ENCODE peak calls at places on chromosomes 4 and X, in ten cellular contexts. G is lower lobe of right lung; N is IMR-90; E is upper lobe of left lung; K is foreskin fibroblast; R is cardiac fibroblast; Z is choroid plexus epithelial cell; I is stomach; B is CD8-positive, alpha-beta T cell; D is testis. V is an unnamed sample.

GRCh38 chr4:39429476-39430310 is 23.0 kb downstream of the KLB start:
- DNase-seq in G (no peak), N (no peak), E (no peak), K (no peak), R (no peak), Z (no peak), I (no peak), B (no peak), D (no peak), V (no peak)

GRCh38 chrX:130245441-130245840 is 23.3 kb downstream of the ZNF280C start:
- DNase-seq in G (no peak), N (peak; percentile 78), E (no peak), K (peak; percentile 50), R (peak; percentile 58), Z (peak; percentile 78), I (no peak), B (no peak), D (no peak), V (no peak)

GRCh38 chr4:157358439-157358838 is 137.9 kb downstream of the GRIA2 start:
- DNase-seq in G (no peak), N (no peak), E (no peak), K (no peak), R (no peak), Z (no peak), I (no peak), B (no peak), D (no peak), V (no peak)

GRCh38 chr4:158155656-158156356 is 17.0 kb downstream of the GASK1B start:
- DNase-seq in G (no peak), N (no peak), E (no peak), K (no peak), R (no peak), Z (no peak), I (no peak), B (no peak), D (no peak), V (no peak)

GRCh38 chrX:2474963-2475726 is 25.6 kb downstream of the DHRSX start:
- DNase-seq in G (peak; percentile 30), N (no peak), E (no peak), K (no peak), R (no peak), Z (no peak), I (no peak), B (no peak), D (peak; percentile 65), V (no peak)

GRCh38 chr4:552059-552458 is 24.0 kb downstream of the TMEM271 start:
- DNase-seq in G (no peak), N (no peak), E (no peak), K (no peak), R (no peak), Z (no peak), I (no peak), B (no peak), D (no peak), V (no peak)

GRCh38 chr4:38667005-38667771 is 3.2 kb downstream of the KLF3 start:
- DNase-seq in G (peak; percentile 64), N (peak; percentile 99), E (peak; percentile 92), K (peak; percentile 97), R (peak; percentile 99), Z (peak; percentile 99), I (peak; percentile 77), B (no peak), D (peak; percentile 93), V (peak; percentile 97)

GRCh38 chrX:17390325-17390992 is 15.5 kb downstream of the NHS start:
- DNase-seq in G (no peak), N (peak; percentile 69), E (no peak), K (peak; percentile 24), R (no peak), Z (peak; percentile 15), I (no peak), B (no peak), D (no peak), V (no peak)

GRCh38 chr4:14289708-14290107 is 662.2 kb upstream of the BOD1L1 start:
- DNase-seq in G (no peak), N (no peak), E (no peak), K (no peak), R (no peak), Z (peak; percentile 31), I (no peak), B (no peak), D (no peak), V (peak; percentile 1)
- TF ChIP-seq CTCF in G (no peak), N (no peak), E (no peak), K (no peak), R (no peak), Z (no peak), I (no peak), B (no peak), D (no peak), V (no peak)

GRCh38 chr4:74933562-74934015 is 673 bp downstream of the PARM1 start:
- DNase-seq in G (peak; percentile 49), N (no peak), E (peak; percentile 43), K (peak; percentile 21), R (no peak), Z (peak; percentile 2), I (peak; percentile 28), B (no peak), D (peak; percentile 52), V (no peak)

GRCh38 chr4:74932010-74932409 is 906 bp upstream of the PARM1 start:
- DNase-seq in G (no peak), N (no peak), E (no peak), K (no peak), R (no peak), Z (no peak), I (no peak), B (no peak), D (no peak), V (no peak)

GRCh38 chr4:74934822-74935326 is 2.0 kb downstream of the PARM1 start:
- DNase-seq in G (no peak), N (no peak), E (no peak), K (no peak), R (no peak), Z (no peak), I (no peak), B (no peak), D (peak; percentile 36), V (no peak)

GRCh38 chr4:74932832-74933561 is at the start of gene PARM1:
- DNase-seq in G (peak; percentile 92), N (peak; percentile 61), E (peak; percentile 90), K (peak; percentile 86), R (peak; percentile 79), Z (peak; percentile 74), I (peak; percentile 94), B (no peak), D (peak; percentile 94), V (no peak)

DNA sequence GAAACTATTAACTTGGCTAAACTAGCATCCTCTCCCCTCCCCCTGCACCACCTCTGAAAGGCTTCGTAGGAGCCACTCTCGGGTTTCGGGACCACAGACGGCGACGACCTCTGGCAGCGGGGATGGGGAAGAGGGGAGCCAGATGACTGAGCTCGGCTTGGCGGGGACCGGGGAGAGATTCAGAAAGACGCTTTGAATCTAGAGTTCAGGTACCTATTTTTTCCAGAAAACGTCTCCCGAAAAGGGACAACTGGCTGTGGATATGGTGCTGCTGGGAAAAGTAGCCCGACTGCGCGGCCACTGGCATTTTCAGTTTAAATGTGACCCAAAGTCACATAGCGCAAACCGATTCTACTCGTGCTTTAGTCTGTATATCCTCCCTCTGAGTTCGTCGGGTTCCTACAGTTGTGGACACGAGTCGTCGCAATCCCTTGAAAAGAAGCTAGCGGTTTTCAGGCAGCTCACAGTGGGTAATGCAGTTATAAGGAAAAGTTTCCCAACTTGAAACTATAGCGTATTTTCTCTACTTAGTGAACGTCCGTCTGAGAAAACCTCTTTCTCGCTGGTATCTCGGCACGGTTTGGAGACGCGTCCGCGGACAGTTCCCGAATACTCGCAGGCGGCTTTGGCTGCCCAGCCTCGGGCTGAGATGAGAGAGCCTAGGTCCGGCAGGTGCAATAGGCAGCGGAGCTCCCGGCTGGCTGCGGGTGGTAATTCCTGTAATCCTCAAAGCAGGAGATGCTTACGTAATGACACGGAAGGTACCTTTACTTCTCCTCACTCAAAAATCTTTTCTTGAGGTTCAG is 1.3 kb downstream of the PARM1 start:
- DNase-seq in G (peak; percentile 79), N (peak; percentile 14), E (peak; percentile 74), K (peak; percentile 59), R (peak; percentile 26), Z (peak; percentile 23), I (peak; percentile 45), B (no peak), D (peak; percentile 67), V (no peak)
- H3K4me3 ChIP-seq in G (peak overlapping the region; percentile 59), N (peak overlapping the region; percentile 40), E (peak overlapping the region; percentile 55), K (peak overlapping the region; percentile 15), R (peak overlapping the region; percentile 49), Z (peak overlapping the region; percentile 26), I (peak overlapping the region; percentile 73), B (no peak overlapping the region), D (peak overlapping the region; percentile 82), V (peak overlapping the region; percentile 52)

GRCh38 chr4:56655209-56655626 is 25.9 kb downstream of the HOPX start:
- DNase-seq in G (no peak), N (peak; percentile 12), E (no peak), K (peak; percentile 71), R (no peak), Z (no peak), I (no peak), B (peak; percentile 62), D (peak; percentile 51), V (no peak)

GRCh38 chr4:56657818-56658217 is 23.3 kb downstream of the HOPX start:
- DNase-seq in G (no peak), N (no peak), E (no peak), K (no peak), R (no peak), Z (no peak), I (no peak), B (no peak), D (no peak), V (no peak)

GRCh38 chr4:56655627-56656345 is 25.3 kb downstream of the HOPX start:
- DNase-seq in G (no peak), N (no peak), E (no peak), K (peak; percentile 49), R (no peak), Z (no peak), I (no peak), B (peak; percentile 70), D (no peak), V (no peak)

GRCh38 chr4:56657128-56657527 is 24.0 kb downstream of the HOPX start:
- DNase-seq in G (no peak), N (no peak), E (no peak), K (no peak), R (no peak), Z (no peak), I (no peak), B (no peak), D (no peak), V (no peak)

GRCh38 chr4:56656346-56656643 is 24.8 kb downstream of the HOPX start:
- DNase-seq in G (no peak), N (no peak), E (peak; percentile 34), K (peak; percentile 65), R (no peak), Z (no peak), I (peak; percentile 36), B (peak; percentile 75), D (peak; percentile 65), V (no peak)
- TF ChIP-seq CTCF in G (peak; percentile 16), N (peak; percentile 25), E (no peak), K (no peak), R (no peak), Z (peak; percentile 52), I (no peak), B (no peak), D (no peak), V (no peak)

GRCh38 chr4:79959652-79960051 is 113.4 kb downstream of the ANTXR2 start:
- DNase-seq in G (no peak), N (no peak), E (no peak), K (no peak), R (no peak), Z (no peak), I (no peak), B (no peak), D (no peak), V (no peak)

GRCh38 chr4:79964020-79964714 is 108.9 kb downstream of the ANTXR2 start:
- DNase-seq in G (no peak), N (no peak), E (no peak), K (no peak), R (no peak), Z (no peak), I (no peak), B (no peak), D (no peak), V (no peak)

GRCh38 chr4:79964715-79965345 is 108.2 kb downstream of the ANTXR2 start:
- DNase-seq in G (peak; percentile 37), N (no peak), E (no peak), K (no peak), R (no peak), Z (peak; percentile 27), I (no peak), B (no peak), D (peak; percentile 36), V (no peak)
- H3K4me3 ChIP-seq in G (no peak overlapping the region), N (no peak overlapping the region), E (no peak overlapping the region), K (no peak overlapping the region), R (no peak overlapping the region), Z (peak overlapping the region; percentile 40), I (peak overlapping the region; percentile 26), B (no peak overlapping the region), D (peak overlapping the region; percentile 33), V (peak overlapping the region; percentile 20)

V was measured in epithelial cell of proximal tubule.